ENCODE peak calls at places on chromosomes 7 and 10, in ten cellular contexts. One of them, this sample, is unnamed.

GRCh38 chr7:88278881-88279280 is 27.8 kb downstream of the STEAP4 start:
- DNase-seq in HT-29: no peak
- DNase-seq in left cardiac atrium: no peak
- DNase-seq in epithelial cell of esophagus: peak
- DNase-seq in A549: no peak
- DNase-seq in CD8-positive, alpha-beta memory T cell: no peak
- DNase-seq in HL-60: peak
- DNase-seq in left lung: no peak
- DNase-seq in NCI-H748 treated with DMSO at 0.1 percent for 48 hours: no peak
- DNase-seq in NCI-H1092 treated with DMSO at 0.1 percent for 48 hours: no peak
- DNase-seq in this sample: no peak

GRCh38 chr7:32479574-32480200 is 10.5 kb downstream of the LSM5 start:
- DNase-seq in HT-29: peak
- DNase-seq in left cardiac atrium: no peak
- DNase-seq in epithelial cell of esophagus: peak
- DNase-seq in A549: peak
- DNase-seq in CD8-positive, alpha-beta memory T cell: no peak
- DNase-seq in HL-60: no peak
- DNase-seq in left lung: no peak
- DNase-seq in NCI-H748 treated with DMSO at 0.1 percent for 48 hours: peak
- DNase-seq in NCI-H1092 treated with DMSO at 0.1 percent for 48 hours: peak
- DNase-seq in this sample: no peak

GRCh38 chr10:121804460-121804859 is 123.4 kb downstream of the ATE1 start:
- DNase-seq in HT-29: no peak
- DNase-seq in left cardiac atrium: no peak
- DNase-seq in epithelial cell of esophagus: peak
- DNase-seq in A549: no peak
- DNase-seq in CD8-positive, alpha-beta memory T cell: no peak
- DNase-seq in HL-60: no peak
- DNase-seq in left lung: no peak
- DNase-seq in NCI-H748 treated with DMSO at 0.1 percent for 48 hours: no peak
- DNase-seq in NCI-H1092 treated with DMSO at 0.1 percent for 48 hours: no peak
- DNase-seq in this sample: no peak

GRCh38 chr7:133650067-133650466 is 397.2 kb downstream of the EXOC4 start:
- DNase-seq in HT-29: no peak
- DNase-seq in left cardiac atrium: no peak
- DNase-seq in epithelial cell of esophagus: peak
- DNase-seq in A549: no peak
- DNase-seq in CD8-positive, alpha-beta memory T cell: no peak
- DNase-seq in HL-60: peak
- DNase-seq in left lung: no peak
- DNase-seq in NCI-H748 treated with DMSO at 0.1 percent for 48 hours: no peak
- DNase-seq in NCI-H1092 treated with DMSO at 0.1 percent for 48 hours: no peak
- DNase-seq in this sample: no peak

GRCh38 chr7:47771301-47771989 is 176.8 kb downstream of the PKD1L1 start:
- DNase-seq in HT-29: no peak
- DNase-seq in left cardiac atrium: peak
- DNase-seq in epithelial cell of esophagus: no peak
- DNase-seq in A549: peak
- DNase-seq in CD8-positive, alpha-beta memory T cell: no peak
- DNase-seq in HL-60: no peak
- DNase-seq in left lung: no peak
- DNase-seq in NCI-H748 treated with DMSO at 0.1 percent for 48 hours: no peak
- DNase-seq in NCI-H1092 treated with DMSO at 0.1 percent for 48 hours: no peak
- DNase-seq in this sample: no peak

GRCh38 chr10:107067843-107068242 is 96.7 kb downstream of the SORCS1 start:
- DNase-seq in HT-29: no peak
- DNase-seq in left cardiac atrium: no peak
- DNase-seq in epithelial cell of esophagus: no peak
- DNase-seq in A549: no peak
- DNase-seq in CD8-positive, alpha-beta memory T cell: no peak
- DNase-seq in HL-60: no peak
- DNase-seq in left lung: no peak
- DNase-seq in NCI-H748 treated with DMSO at 0.1 percent for 48 hours: no peak
- DNase-seq in NCI-H1092 treated with DMSO at 0.1 percent for 48 hours: no peak
- DNase-seq in this sample: no peak

GRCh38 chr7:47725031-47725780 is 143.3 kb upstream of the TNS3 start:
- DNase-seq in HT-29: no peak
- DNase-seq in left cardiac atrium: no peak
- DNase-seq in epithelial cell of esophagus: peak
- DNase-seq in A549: peak
- DNase-seq in CD8-positive, alpha-beta memory T cell: no peak
- DNase-seq in HL-60: no peak
- DNase-seq in left lung: no peak
- DNase-seq in NCI-H748 treated with DMSO at 0.1 percent for 48 hours: no peak
- DNase-seq in NCI-H1092 treated with DMSO at 0.1 percent for 48 hours: no peak
- DNase-seq in this sample: no peak

GRCh38 chr10:12796431-12797185 is 204.9 kb downstream of the CCDC3 start:
- DNase-seq in HT-29: no peak
- DNase-seq in left cardiac atrium: no peak
- DNase-seq in epithelial cell of esophagus: no peak
- DNase-seq in A549: no peak
- DNase-seq in CD8-positive, alpha-beta memory T cell: no peak
- DNase-seq in HL-60: no peak
- DNase-seq in left lung: no peak
- DNase-seq in NCI-H748 treated with DMSO at 0.1 percent for 48 hours: no peak
- DNase-seq in NCI-H1092 treated with DMSO at 0.1 percent for 48 hours: no peak
- DNase-seq in this sample: no peak

GRCh38 chr7:4707980-4708411 is 25.9 kb downstream of the FOXK1 start:
- DNase-seq in HT-29: no peak
- DNase-seq in left cardiac atrium: no peak
- DNase-seq in epithelial cell of esophagus: no peak
- DNase-seq in A549: no peak
- DNase-seq in CD8-positive, alpha-beta memory T cell: no peak
- DNase-seq in HL-60: no peak
- DNase-seq in left lung: peak
- DNase-seq in NCI-H748 treated with DMSO at 0.1 percent for 48 hours: no peak
- DNase-seq in NCI-H1092 treated with DMSO at 0.1 percent for 48 hours: no peak
- DNase-seq in this sample: no peak

GRCh38 chr7:93935112-93935511 is 13.6 kb downstream of the GNG11 start:
- DNase-seq in HT-29: no peak
- DNase-seq in left cardiac atrium: no peak
- DNase-seq in epithelial cell of esophagus: no peak
- DNase-seq in A549: no peak
- DNase-seq in CD8-positive, alpha-beta memory T cell: no peak
- DNase-seq in HL-60: no peak
- DNase-seq in left lung: no peak
- DNase-seq in NCI-H748 treated with DMSO at 0.1 percent for 48 hours: no peak
- DNase-seq in NCI-H1092 treated with DMSO at 0.1 percent for 48 hours: no peak
- DNase-seq in this sample: no peak

GRCh38 chr7:14752301-14752700 is 150.2 kb downstream of the DGKB start:
- DNase-seq in HT-29: no peak
- DNase-seq in left cardiac atrium: no peak
- DNase-seq in epithelial cell of esophagus: no peak
- DNase-seq in A549: no peak
- DNase-seq in CD8-positive, alpha-beta memory T cell: no peak
- DNase-seq in HL-60: peak
- DNase-seq in left lung: no peak
- DNase-seq in NCI-H748 treated with DMSO at 0.1 percent for 48 hours: no peak
- DNase-seq in NCI-H1092 treated with DMSO at 0.1 percent for 48 hours: no peak
- DNase-seq in this sample: no peak

GRCh38 chr10:131077031-131077430 is 234.5 kb downstream of the TCERG1L start:
- DNase-seq in HT-29: no peak
- DNase-seq in left cardiac atrium: no peak
- DNase-seq in epithelial cell of esophagus: no peak
- DNase-seq in A549: no peak
- DNase-seq in CD8-positive, alpha-beta memory T cell: no peak
- DNase-seq in HL-60: no peak
- DNase-seq in left lung: no peak
- DNase-seq in NCI-H748 treated with DMSO at 0.1 percent for 48 hours: no peak
- DNase-seq in NCI-H1092 treated with DMSO at 0.1 percent for 48 hours: no peak
- DNase-seq in this sample: no peak

GRCh38 chr7:105689093-105689819 is 108.0 kb upstream of the EFCAB10 start:
- DNase-seq in HT-29: no peak
- DNase-seq in left cardiac atrium: no peak
- DNase-seq in epithelial cell of esophagus: no peak
- DNase-seq in A549: no peak
- DNase-seq in CD8-positive, alpha-beta memory T cell: no peak
- DNase-seq in HL-60: no peak
- DNase-seq in left lung: no peak
- DNase-seq in NCI-H748 treated with DMSO at 0.1 percent for 48 hours: no peak
- DNase-seq in NCI-H1092 treated with DMSO at 0.1 percent for 48 hours: no peak
- DNase-seq in this sample: no peak

GRCh38 chr7:36896418-36896817 is 172.1 kb upstream of the AOAH start:
- DNase-seq in HT-29: no peak
- DNase-seq in left cardiac atrium: no peak
- DNase-seq in epithelial cell of esophagus: no peak
- DNase-seq in A549: no peak
- DNase-seq in CD8-positive, alpha-beta memory T cell: no peak
- DNase-seq in HL-60: no peak
- DNase-seq in left lung: no peak
- DNase-seq in NCI-H748 treated with DMSO at 0.1 percent for 48 hours: no peak
- DNase-seq in NCI-H1092 treated with DMSO at 0.1 percent for 48 hours: no peak
- DNase-seq in this sample: no peak

GRCh38 chr7:134690614-134691504 is 44.2 kb downstream of the BPGM start:
- DNase-seq in HT-29: no peak
- DNase-seq in left cardiac atrium: no peak
- DNase-seq in epithelial cell of esophagus: no peak
- DNase-seq in A549: no peak
- DNase-seq in CD8-positive, alpha-beta memory T cell: no peak
- DNase-seq in HL-60: no peak
- DNase-seq in left lung: no peak
- DNase-seq in NCI-H748 treated with DMSO at 0.1 percent for 48 hours: no peak
- DNase-seq in NCI-H1092 treated with DMSO at 0.1 percent for 48 hours: no peak
- DNase-seq in this sample: no peak

GRCh38 chr10:3754727-3755439 is 30.1 kb downstream of the KLF6 start:
- DNase-seq in HT-29: peak
- DNase-seq in left cardiac atrium: peak
- DNase-seq in epithelial cell of esophagus: peak
- DNase-seq in A549: peak
- DNase-seq in CD8-positive, alpha-beta memory T cell: no peak
- DNase-seq in HL-60: no peak
- DNase-seq in left lung: no peak
- DNase-seq in NCI-H748 treated with DMSO at 0.1 percent for 48 hours: no peak
- DNase-seq in NCI-H1092 treated with DMSO at 0.1 percent for 48 hours: no peak
- DNase-seq in this sample: no peak

GRCh38 chr10:114499630-114500190 is 95.4 kb upstream of the AFAP1L2 start:
- DNase-seq in HT-29: peak
- DNase-seq in left cardiac atrium: no peak
- DNase-seq in epithelial cell of esophagus: peak
- DNase-seq in A549: no peak
- DNase-seq in CD8-positive, alpha-beta memory T cell: no peak
- DNase-seq in HL-60: no peak
- DNase-seq in left lung: no peak
- DNase-seq in NCI-H748 treated with DMSO at 0.1 percent for 48 hours: no peak
- DNase-seq in NCI-H1092 treated with DMSO at 0.1 percent for 48 hours: no peak
- DNase-seq in this sample: no peak

GRCh38 chr10:99966306-99966705 is 43.4 kb downstream of the DNMBP start:
- DNase-seq in HT-29: peak
- DNase-seq in left cardiac atrium: no peak
- DNase-seq in epithelial cell of esophagus: peak
- DNase-seq in A549: peak
- DNase-seq in CD8-positive, alpha-beta memory T cell: no peak
- DNase-seq in HL-60: no peak
- DNase-seq in left lung: no peak
- DNase-seq in NCI-H748 treated with DMSO at 0.1 percent for 48 hours: no peak
- DNase-seq in NCI-H1092 treated with DMSO at 0.1 percent for 48 hours: no peak
- DNase-seq in this sample: no peak

GRCh38 chr10:68043030-68043429 is 32.1 kb downstream of the HERC4 start:
- DNase-seq in HT-29: no peak
- DNase-seq in left cardiac atrium: no peak
- DNase-seq in epithelial cell of esophagus: peak
- DNase-seq in A549: no peak
- DNase-seq in CD8-positive, alpha-beta memory T cell: no peak
- DNase-seq in HL-60: no peak
- DNase-seq in left lung: no peak
- DNase-seq in NCI-H748 treated with DMSO at 0.1 percent for 48 hours: no peak
- DNase-seq in NCI-H1092 treated with DMSO at 0.1 percent for 48 hours: no peak
- DNase-seq in this sample: no peak

GRCh38 chr7:91565499-91566331 is 301.5 kb downstream of the FZD1 start:
- DNase-seq in HT-29: no peak
- DNase-seq in left cardiac atrium: no peak
- DNase-seq in epithelial cell of esophagus: peak
- DNase-seq in A549: no peak
- DNase-seq in CD8-positive, alpha-beta memory T cell: no peak
- DNase-seq in HL-60: no peak
- DNase-seq in left lung: no peak
- DNase-seq in NCI-H748 treated with DMSO at 0.1 percent for 48 hours: peak
- DNase-seq in NCI-H1092 treated with DMSO at 0.1 percent for 48 hours: peak
- DNase-seq in this sample: peak

GRCh38 chr7:130150587-130150986 is 54.6 kb downstream of the TMEM209 start:
- DNase-seq in HT-29: no peak
- DNase-seq in left cardiac atrium: no peak
- DNase-seq in epithelial cell of esophagus: no peak
- DNase-seq in A549: no peak
- DNase-seq in CD8-positive, alpha-beta memory T cell: no peak
- DNase-seq in HL-60: no peak
- DNase-seq in left lung: no peak
- DNase-seq in NCI-H748 treated with DMSO at 0.1 percent for 48 hours: no peak
- DNase-seq in NCI-H1092 treated with DMSO at 0.1 percent for 48 hours: no peak
- DNase-seq in this sample: no peak

GRCh38 chr10:37734971-37735370 is 122.4 kb downstream of the ZNF248 start:
- DNase-seq in HT-29: peak
- DNase-seq in left cardiac atrium: no peak
- DNase-seq in epithelial cell of esophagus: peak
- DNase-seq in A549: peak
- DNase-seq in CD8-positive, alpha-beta memory T cell: no peak
- DNase-seq in HL-60: no peak
- DNase-seq in left lung: no peak
- DNase-seq in NCI-H748 treated with DMSO at 0.1 percent for 48 hours: no peak
- DNase-seq in NCI-H1092 treated with DMSO at 0.1 percent for 48 hours: no peak
- DNase-seq in this sample: no peak

GRCh38 chr10:51224610-51225230 is 150.4 kb downstream of the PRKG1 start:
- DNase-seq in HT-29: no peak
- DNase-seq in left cardiac atrium: no peak
- DNase-seq in epithelial cell of esophagus: no peak
- DNase-seq in A549: no peak
- DNase-seq in CD8-positive, alpha-beta memory T cell: no peak
- DNase-seq in HL-60: no peak
- DNase-seq in left lung: no peak
- DNase-seq in NCI-H748 treated with DMSO at 0.1 percent for 48 hours: no peak
- DNase-seq in NCI-H1092 treated with DMSO at 0.1 percent for 48 hours: no peak
- DNase-seq in this sample: no peak

GRCh38 chr10:98028168-98028770 is 2.2 kb downstream of the CRTAC1 start:
- DNase-seq in HT-29: peak
- DNase-seq in left cardiac atrium: peak
- DNase-seq in epithelial cell of esophagus: peak
- DNase-seq in A549: peak
- DNase-seq in CD8-positive, alpha-beta memory T cell: peak
- DNase-seq in HL-60: peak
- DNase-seq in left lung: no peak
- DNase-seq in NCI-H748 treated with DMSO at 0.1 percent for 48 hours: peak
- DNase-seq in NCI-H1092 treated with DMSO at 0.1 percent for 48 hours: peak
- DNase-seq in this sample: no peak

GRCh38 chr7:151046603-151047573 is 1.4 kb upstream of the ASIC3 start:
- DNase-seq in HT-29: peak
- DNase-seq in left cardiac atrium: peak
- DNase-seq in epithelial cell of esophagus: peak
- DNase-seq in A549: no peak
- DNase-seq in CD8-positive, alpha-beta memory T cell: no peak
- DNase-seq in HL-60: no peak
- DNase-seq in left lung: no peak
- DNase-seq in NCI-H748 treated with DMSO at 0.1 percent for 48 hours: no peak
- DNase-seq in NCI-H1092 treated with DMSO at 0.1 percent for 48 hours: peak
- DNase-seq in this sample: no peak

GRCh38 chr7:158929306-158929705 is 72.9 kb downstream of the DYNC2I1 start:
- DNase-seq in HT-29: no peak
- DNase-seq in left cardiac atrium: no peak
- DNase-seq in epithelial cell of esophagus: no peak
- DNase-seq in A549: no peak
- DNase-seq in CD8-positive, alpha-beta memory T cell: no peak
- DNase-seq in HL-60: no peak
- DNase-seq in left lung: no peak
- DNase-seq in NCI-H748 treated with DMSO at 0.1 percent for 48 hours: no peak
- DNase-seq in NCI-H1092 treated with DMSO at 0.1 percent for 48 hours: no peak
- DNase-seq in this sample: no peak

GRCh38 chr7:132966731-132967130 is 115.2 kb downstream of the CHCHD3 start:
- DNase-seq in HT-29: no peak
- DNase-seq in left cardiac atrium: no peak
- DNase-seq in epithelial cell of esophagus: no peak
- DNase-seq in A549: no peak
- DNase-seq in CD8-positive, alpha-beta memory T cell: no peak
- DNase-seq in HL-60: no peak
- DNase-seq in left lung: no peak
- DNase-seq in NCI-H748 treated with DMSO at 0.1 percent for 48 hours: no peak
- DNase-seq in NCI-H1092 treated with DMSO at 0.1 percent for 48 hours: no peak
- DNase-seq in this sample: no peak

GRCh38 chr10:98256692-98257091 is 11.3 kb downstream of the LOXL4 start:
- DNase-seq in HT-29: no peak
- DNase-seq in left cardiac atrium: no peak
- DNase-seq in epithelial cell of esophagus: no peak
- DNase-seq in A549: no peak
- DNase-seq in CD8-positive, alpha-beta memory T cell: no peak
- DNase-seq in HL-60: no peak
- DNase-seq in left lung: no peak
- DNase-seq in NCI-H748 treated with DMSO at 0.1 percent for 48 hours: no peak
- DNase-seq in NCI-H1092 treated with DMSO at 0.1 percent for 48 hours: no peak
- DNase-seq in this sample: no peak